ENCODE peak calls at places on chromosome 9, in six cellular contexts. One of them, this sample, is unnamed.

GRCh38 chr9:131624636-131625241 is 79.4 kb downstream of the PRRT1B start:
- DNase-seq in K562: no peak
- DNase-seq in H1: no peak
- DNase-seq in GM12878: no peak
- DNase-seq in HCT116: no peak
- DNase-seq in SK-N-SH: peak; percentile 52
- DNase-seq in this sample: peak; percentile 51

GRCh38 chr9:16136961-16137360 is 584.1 kb downstream of the CCDC171 start:
- DNase-seq in K562: no peak
- DNase-seq in H1: no peak
- DNase-seq in GM12878: no peak
- DNase-seq in HCT116: no peak
- DNase-seq in SK-N-SH: no peak
- DNase-seq in this sample: no peak

GRCh38 chr9:17251100-17251499 is 116.3 kb downstream of the CNTLN start:
- DNase-seq in K562: no peak
- DNase-seq in H1: no peak
- DNase-seq in GM12878: no peak
- DNase-seq in HCT116: no peak
- DNase-seq in SK-N-SH: no peak
- DNase-seq in this sample: no peak

GRCh38 chr9:108271236-108271635 is 584.5 kb downstream of the ACTL7B start:
- DNase-seq in K562: no peak
- DNase-seq in H1: no peak
- DNase-seq in GM12878: no peak
- DNase-seq in HCT116: no peak
- DNase-seq in SK-N-SH: no peak
- DNase-seq in this sample: no peak

GRCh38 chr9:401223-401622 is 186.6 kb downstream of the DOCK8 start:
- DNase-seq in K562: no peak
- DNase-seq in H1: peak; percentile 24
- DNase-seq in GM12878: no peak
- DNase-seq in HCT116: no peak
- DNase-seq in SK-N-SH: no peak
- DNase-seq in this sample: no peak

GRCh38 chr9:137186385-137186784 is 2.0 kb downstream of the ANAPC2 start:
- DNase-seq in K562: peak; percentile 54
- DNase-seq in H1: no peak
- DNase-seq in GM12878: no peak
- DNase-seq in HCT116: no peak
- DNase-seq in SK-N-SH: no peak
- DNase-seq in this sample: no peak

GRCh38 chr9:84170521-84171141 is 169.9 kb downstream of the SLC28A3 start:
- DNase-seq in K562: peak; percentile 7
- DNase-seq in H1: no peak
- DNase-seq in GM12878: no peak
- DNase-seq in HCT116: peak; percentile 81
- DNase-seq in SK-N-SH: peak; percentile 46
- DNase-seq in this sample: no peak

GRCh38 chr9:20980713-20981481 is 50.5 kb downstream of the HACD4 start:
- DNase-seq in K562: no peak
- DNase-seq in H1: no peak
- DNase-seq in GM12878: peak; percentile 33
- DNase-seq in HCT116: no peak
- DNase-seq in SK-N-SH: no peak
- DNase-seq in this sample: no peak

GRCh38 chr9:22413884-22414283 is 32.7 kb upstream of the DMRTA1 start:
- DNase-seq in K562: no peak
- DNase-seq in H1: no peak
- DNase-seq in GM12878: no peak
- DNase-seq in HCT116: no peak
- DNase-seq in SK-N-SH: no peak
- DNase-seq in this sample: no peak

GRCh38 chr9:29290519-29290918 is 1717.2 kb upstream of the C9orf72 start:
- DNase-seq in K562: no peak
- DNase-seq in H1: no peak
- DNase-seq in GM12878: no peak
- DNase-seq in HCT116: no peak
- DNase-seq in SK-N-SH: no peak
- DNase-seq in this sample: no peak

GRCh38 chr9:127980706-127981558 is at the start of gene EEIG1:
- DNase-seq in K562: peak; percentile 99
- DNase-seq in H1: peak; percentile 97
- DNase-seq in GM12878: no peak
- DNase-seq in HCT116: peak; percentile 61
- DNase-seq in SK-N-SH: peak; percentile 98
- DNase-seq in this sample: peak; percentile 93

GRCh38 chr9:97774657-97775056 is 77.5 kb upstream of the XPA start:
- DNase-seq in K562: no peak
- DNase-seq in H1: no peak
- DNase-seq in GM12878: no peak
- DNase-seq in HCT116: no peak
- DNase-seq in SK-N-SH: no peak
- DNase-seq in this sample: no peak
- TF ChIP-seq JUND in K562: no peak
- TF ChIP-seq JUND in H1: no peak
- TF ChIP-seq JUND in GM12878: no peak
- TF ChIP-seq JUND in HCT116: no peak
- TF ChIP-seq JUND in SK-N-SH: no peak
- TF ChIP-seq JUND in this sample: no peak

DNA sequence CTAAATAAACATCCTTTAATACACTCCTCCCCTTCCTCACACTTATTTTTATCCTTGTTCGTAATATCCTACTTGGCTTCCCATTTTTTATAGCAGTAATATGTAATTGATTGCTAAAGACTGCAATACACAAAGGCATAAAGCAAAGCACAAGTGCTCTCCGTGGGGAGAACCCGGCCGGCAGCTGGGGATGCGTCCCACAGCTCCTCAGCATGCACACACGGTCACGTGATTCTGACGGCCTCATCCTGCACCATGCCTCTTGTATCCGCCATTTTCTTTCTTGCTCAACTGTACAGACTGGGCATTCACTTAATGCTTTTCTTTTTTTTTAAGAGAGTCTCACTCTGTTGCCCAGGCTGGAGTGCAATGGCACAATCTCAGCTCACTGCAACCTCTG is 2.8 kb downstream of the BRD3OS start:
- DNase-seq in K562: no peak
- DNase-seq in H1: no peak
- DNase-seq in GM12878: no peak
- DNase-seq in HCT116: no peak
- DNase-seq in SK-N-SH: no peak
- DNase-seq in this sample: no peak
- TF ChIP-seq JUND in K562: no peak
- TF ChIP-seq JUND in H1: no peak
- TF ChIP-seq JUND in GM12878: no peak
- TF ChIP-seq JUND in HCT116: no peak
- TF ChIP-seq JUND in SK-N-SH: no peak
- TF ChIP-seq JUND in this sample: no peak

DNA sequence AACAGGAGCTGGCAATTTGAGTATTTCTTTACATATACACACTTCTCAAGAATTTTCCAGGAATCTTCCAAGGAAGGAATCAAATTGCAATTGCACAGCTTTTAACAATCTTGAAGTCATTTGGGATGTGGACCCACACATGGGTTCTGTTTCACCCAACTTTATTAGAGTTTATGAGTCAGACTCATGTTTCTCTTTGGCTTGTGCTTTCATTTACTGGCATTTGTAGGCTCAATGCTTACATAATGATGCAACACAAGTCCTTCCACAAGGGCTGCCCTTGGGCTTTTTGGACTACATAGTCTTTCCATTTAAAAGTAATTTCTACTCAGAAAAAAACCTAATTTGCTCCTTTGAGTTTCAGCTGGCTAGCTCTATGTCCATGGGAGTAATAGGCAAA is 4.6 kb upstream of the CDC37L1 start:
- DNase-seq in K562: no peak
- DNase-seq in H1: no peak
- DNase-seq in GM12878: no peak
- DNase-seq in HCT116: no peak
- DNase-seq in SK-N-SH: no peak
- DNase-seq in this sample: no peak
- TF ChIP-seq JUND in K562: no peak
- TF ChIP-seq JUND in H1: no peak
- TF ChIP-seq JUND in GM12878: no peak
- TF ChIP-seq JUND in HCT116: no peak
- TF ChIP-seq JUND in SK-N-SH: peak; percentile 6
- TF ChIP-seq JUND in this sample: no peak

GRCh38 chr9:87763286-87763685 is 37.4 kb downstream of the CTSL start:
- DNase-seq in K562: no peak
- DNase-seq in H1: no peak
- DNase-seq in GM12878: no peak
- DNase-seq in HCT116: no peak
- DNase-seq in SK-N-SH: no peak
- DNase-seq in this sample: no peak

GRCh38 chr9:87770616-87771015 is 44.7 kb downstream of the CTSL start:
- DNase-seq in K562: no peak
- DNase-seq in H1: no peak
- DNase-seq in GM12878: no peak
- DNase-seq in HCT116: no peak
- DNase-seq in SK-N-SH: no peak
- DNase-seq in this sample: no peak

GRCh38 chr9:87771251-87772006 is 45.5 kb downstream of the CTSL start:
- DNase-seq in K562: no peak
- DNase-seq in H1: peak; percentile 80
- DNase-seq in GM12878: no peak
- DNase-seq in HCT116: no peak
- DNase-seq in SK-N-SH: peak; percentile 26
- DNase-seq in this sample: no peak

GRCh38 chr9:87765521-87765920 is 39.6 kb downstream of the CTSL start:
- DNase-seq in K562: no peak
- DNase-seq in H1: no peak
- DNase-seq in GM12878: no peak
- DNase-seq in HCT116: no peak
- DNase-seq in SK-N-SH: no peak
- DNase-seq in this sample: no peak

GRCh38 chr9:87766697-87767096 is 40.8 kb downstream of the CTSL start:
- DNase-seq in K562: peak; percentile 12
- DNase-seq in H1: no peak
- DNase-seq in GM12878: no peak
- DNase-seq in HCT116: peak; percentile 47
- DNase-seq in SK-N-SH: no peak
- DNase-seq in this sample: peak; percentile 74
- TF ChIP-seq JUND in K562: no peak
- TF ChIP-seq JUND in H1: no peak
- TF ChIP-seq JUND in GM12878: no peak
- TF ChIP-seq JUND in HCT116: peak; percentile 40
- TF ChIP-seq JUND in SK-N-SH: no peak
- TF ChIP-seq JUND in this sample: no peak

GRCh38 chr9:97321251-97321650 is 13.8 kb downstream of the CCDC180 start:
- DNase-seq in K562: no peak
- DNase-seq in H1: no peak
- DNase-seq in GM12878: no peak
- DNase-seq in HCT116: no peak
- DNase-seq in SK-N-SH: no peak
- DNase-seq in this sample: no peak

GRCh38 chr9:97320080-97320642 is 12.7 kb downstream of the CCDC180 start:
- DNase-seq in K562: no peak
- DNase-seq in H1: no peak
- DNase-seq in GM12878: no peak
- DNase-seq in HCT116: no peak
- DNase-seq in SK-N-SH: no peak
- DNase-seq in this sample: no peak

GRCh38 chr9:97319380-97319779 is 11.9 kb downstream of the CCDC180 start:
- DNase-seq in K562: no peak
- DNase-seq in H1: no peak
- DNase-seq in GM12878: no peak
- DNase-seq in HCT116: no peak
- DNase-seq in SK-N-SH: no peak
- DNase-seq in this sample: no peak

GRCh38 chr9:97321681-97322080 is 14.2 kb downstream of the CCDC180 start:
- DNase-seq in K562: no peak
- DNase-seq in H1: no peak
- DNase-seq in GM12878: no peak
- DNase-seq in HCT116: no peak
- DNase-seq in SK-N-SH: no peak
- DNase-seq in this sample: no peak

GRCh38 chr9:97322105-97322504 is 14.6 kb downstream of the CCDC180 start:
- DNase-seq in K562: no peak
- DNase-seq in H1: no peak
- DNase-seq in GM12878: no peak
- DNase-seq in HCT116: no peak
- DNase-seq in SK-N-SH: no peak
- DNase-seq in this sample: no peak
- TF ChIP-seq JUND in K562: no peak
- TF ChIP-seq JUND in H1: no peak
- TF ChIP-seq JUND in GM12878: no peak
- TF ChIP-seq JUND in HCT116: no peak
- TF ChIP-seq JUND in SK-N-SH: no peak
- TF ChIP-seq JUND in this sample: no peak

GRCh38 chr9:130226112-130226511 is 39.4 kb upstream of the HMCN2 start:
- DNase-seq in K562: no peak
- DNase-seq in H1: no peak
- DNase-seq in GM12878: no peak
- DNase-seq in HCT116: no peak
- DNase-seq in SK-N-SH: no peak
- DNase-seq in this sample: no peak

GRCh38 chr9:130225586-130225985 is 40.0 kb upstream of the HMCN2 start:
- DNase-seq in K562: no peak
- DNase-seq in H1: no peak
- DNase-seq in GM12878: no peak
- DNase-seq in HCT116: no peak
- DNase-seq in SK-N-SH: no peak
- DNase-seq in this sample: no peak

GRCh38 chr9:130229759-130230158 is 35.8 kb upstream of the HMCN2 start:
- DNase-seq in K562: no peak
- DNase-seq in H1: no peak
- DNase-seq in GM12878: no peak
- DNase-seq in HCT116: no peak
- DNase-seq in SK-N-SH: no peak
- DNase-seq in this sample: no peak

GRCh38 chr9:130225071-130225470 is 40.5 kb upstream of the HMCN2 start:
- DNase-seq in K562: no peak
- DNase-seq in H1: no peak
- DNase-seq in GM12878: no peak
- DNase-seq in HCT116: no peak
- DNase-seq in SK-N-SH: no peak
- DNase-seq in this sample: no peak

GRCh38 chr9:130227833-130228232 is 37.7 kb upstream of the HMCN2 start:
- DNase-seq in K562: no peak
- DNase-seq in H1: no peak
- DNase-seq in GM12878: no peak
- DNase-seq in HCT116: no peak
- DNase-seq in SK-N-SH: no peak
- DNase-seq in this sample: no peak
- TF ChIP-seq JUND in K562: no peak
- TF ChIP-seq JUND in H1: no peak
- TF ChIP-seq JUND in GM12878: no peak
- TF ChIP-seq JUND in HCT116: no peak
- TF ChIP-seq JUND in SK-N-SH: no peak
- TF ChIP-seq JUND in this sample: no peak

GRCh38 chr9:73039253-73039915 is 86.5 kb upstream of the ALDH1A1 start:
- DNase-seq in K562: no peak
- DNase-seq in H1: no peak
- DNase-seq in GM12878: no peak
- DNase-seq in HCT116: no peak
- DNase-seq in SK-N-SH: no peak
- DNase-seq in this sample: no peak
- TF ChIP-seq JUND in K562: no peak
- TF ChIP-seq JUND in H1: no peak
- TF ChIP-seq JUND in GM12878: no peak
- TF ChIP-seq JUND in HCT116: no peak
- TF ChIP-seq JUND in SK-N-SH: no peak
- TF ChIP-seq JUND in this sample: no peak

This sample was measured in T47D.